ENCODE peak calls at places on chromosomes 7 and 10, in nine cellular contexts. X, S, O, G, J, R, B, I and Q are unnamed samples.

GRCh38 chr10:127413326-127413725 is 135.8 kb upstream of the NPS start:
- DNase-seq in R (no peak), J (no peak), X (no peak), I (no peak), G (no peak), O (no peak), B (no peak), S (no peak), Q (no peak)

GRCh38 chr10:15744217-15744865 is 24.6 kb upstream of the ITGA8 start:
- DNase-seq in O (no peak), J (peak), X (peak), I (peak), R (peak), G (peak), B (no peak), S (peak), Q (no peak)

GRCh38 chr7:1086588-1087461 is 1.1 kb upstream of the GPER1 start:
- DNase-seq in O (peak), X (peak), G (peak), I (peak), B (peak), S (peak), R (peak), J (peak), Q (peak)

GRCh38 chr10:117240105-117240729 is 697 bp upstream of the SLC18A2 start:
- DNase-seq in O (no peak), B (no peak), J (no peak), G (no peak), R (no peak), I (no peak), X (no peak), S (no peak), Q (no peak)

GRCh38 chr10:34861293-34862004 is 46.4 kb upstream of the PARD3 start:
- DNase-seq in I (peak), J (peak), S (no peak), B (peak), R (peak), G (peak), X (peak), O (peak), Q (peak)

GRCh38 chr7:158316466-158317031 is 271.1 kb downstream of the PTPRN2 start:
- DNase-seq in J (no peak), R (no peak), B (no peak), G (no peak), X (no peak), S (no peak), O (no peak), I (no peak), Q (no peak)

GRCh38 chr7:39919646-39920045 is 30.4 kb upstream of the CDK13 start:
- DNase-seq in S (peak), I (no peak), J (no peak), B (no peak), O (no peak), X (no peak), G (no peak), R (no peak), Q (no peak)

GRCh38 chr10:97117372-97117771 is 68.4 kb downstream of the SLIT1 start:
- DNase-seq in J (no peak), R (no peak), I (no peak), O (no peak), S (no peak), B (no peak), G (no peak), X (no peak), Q (no peak)

GRCh38 chr7:158047386-158048059 is 540.1 kb downstream of the PTPRN2 start:
- DNase-seq in I (no peak), X (no peak), R (no peak), S (no peak), O (peak), G (no peak), J (no peak), B (no peak), Q (no peak)

DNA sequence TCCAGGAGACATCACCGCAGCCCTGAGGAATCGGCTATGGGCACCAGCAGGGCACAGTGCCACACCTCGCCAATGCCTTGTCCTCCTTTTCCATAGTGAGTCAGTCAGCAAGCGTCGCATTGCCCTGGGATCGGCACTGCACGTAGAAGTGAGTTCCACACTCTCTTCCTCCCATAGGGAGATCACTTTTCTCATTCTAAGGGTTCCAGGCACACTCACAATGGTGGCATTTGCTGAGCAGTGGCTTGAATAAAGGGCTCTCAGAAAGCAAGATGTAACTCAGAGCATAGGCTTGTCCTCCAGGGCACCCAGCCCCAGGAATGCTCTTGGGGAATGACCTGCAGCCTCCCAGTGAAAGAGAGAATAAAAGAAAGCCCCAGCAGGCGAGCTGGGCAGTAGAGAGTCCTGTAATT is 1.1 kb upstream of the VIM start:
- DNase-seq in B (no peak), X (peak), J (no peak), R (no peak), S (no peak), I (no peak), G (no peak), O (peak), Q (no peak)
- H3K4me3 ChIP-seq in B (no peak), X (no peak), J (peak), R (no peak), S (no peak), I (no peak), G (peak), O (peak), Q (no peak)

GRCh38 chr10:69899727-69900595 is 98.3 kb downstream of the COL13A1 start:
- DNase-seq in G (no peak), I (no peak), J (no peak), R (no peak), O (no peak), X (no peak), B (no peak), S (no peak), Q (no peak)
- TF ChIP-seq POLR2A in G (no peak), I (no peak), J (no peak), R (no peak), O (no peak), X (no peak), B (no peak), S (no peak), Q (no peak)

GRCh38 chr10:103465411-103466179 is 6.9 kb upstream of the CALHM1 start:
- DNase-seq in B (no peak), G (no peak), R (no peak), X (no peak), S (no peak), I (no peak), J (no peak), O (no peak), Q (no peak)
- H3K4me3 ChIP-seq in B (no peak), G (no peak), R (no peak), X (no peak), S (no peak), I (no peak), J (no peak), O (no peak), Q (no peak)

GRCh38 chr7:2621948-2622640 is 9.7 kb upstream of the TTYH3 start:
- DNase-seq in G (no peak), R (no peak), B (no peak), S (peak), X (no peak), O (no peak), J (no peak), I (no peak), Q (no peak)

GRCh38 chr7:2622869-2623697 is 8.7 kb upstream of the TTYH3 start:
- DNase-seq in R (no peak), X (no peak), J (no peak), B (no peak), S (no peak), O (no peak), I (peak), G (peak), Q (no peak)

GRCh38 chr7:2623698-2624014 is 8.1 kb upstream of the TTYH3 start:
- DNase-seq in S (no peak), O (no peak), R (no peak), X (no peak), B (no peak), G (no peak), I (no peak), J (no peak), Q (no peak)

GRCh38 chr7:2626498-2627117 is 5.2 kb upstream of the TTYH3 start:
- DNase-seq in O (peak), R (peak), B (peak), I (no peak), X (no peak), S (peak), J (no peak), G (no peak), Q (peak)

GRCh38 chr7:2624293-2624881 is 7.4 kb upstream of the TTYH3 start:
- DNase-seq in B (no peak), J (no peak), G (no peak), S (peak), I (no peak), R (no peak), X (no peak), O (no peak), Q (no peak)
- TF ChIP-seq POLR2A in B (no peak), J (no peak), G (no peak), S (no peak), I (no peak), R (no peak), X (no peak), O (no peak), Q (no peak)

DNA sequence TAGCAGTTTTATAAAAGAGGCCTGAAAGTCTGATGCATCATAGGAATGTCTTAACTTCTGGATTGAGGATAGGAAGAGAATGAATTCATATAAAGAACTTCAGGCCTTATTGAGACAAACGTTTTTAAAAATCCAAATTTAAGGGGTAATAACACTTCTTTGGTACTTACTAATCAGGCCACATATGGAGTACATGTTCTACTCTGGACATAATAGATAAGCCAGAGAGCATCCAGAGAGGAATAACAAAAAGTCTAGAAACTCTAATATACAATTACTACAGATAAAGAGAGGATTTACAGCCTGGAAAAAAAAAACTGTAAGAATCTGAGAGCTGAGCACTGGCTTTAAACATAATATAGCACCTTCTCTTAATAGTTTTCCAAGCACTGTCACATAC is 2.9 kb downstream of the MTPAP start:
- DNase-seq in I (no peak), B (no peak), O (no peak), X (no peak), S (no peak), J (no peak), G (no peak), R (no peak), Q (no peak)
- H3K4me3 ChIP-seq in I (no peak), B (no peak), O (no peak), X (no peak), S (no peak), J (no peak), G (no peak), R (no peak), Q (no peak)

GRCh38 chr10:5940807-5941218 is 36.5 kb downstream of the IL15RA start:
- DNase-seq in X (no peak), G (no peak), S (no peak), I (no peak), R (no peak), O (no peak), J (no peak), B (no peak), Q (peak)
- TF ChIP-seq POLR2A in X (no peak), G (no peak), S (no peak), I (no peak), R (no peak), O (no peak), J (no peak), B (no peak), Q (no peak)

DNA sequence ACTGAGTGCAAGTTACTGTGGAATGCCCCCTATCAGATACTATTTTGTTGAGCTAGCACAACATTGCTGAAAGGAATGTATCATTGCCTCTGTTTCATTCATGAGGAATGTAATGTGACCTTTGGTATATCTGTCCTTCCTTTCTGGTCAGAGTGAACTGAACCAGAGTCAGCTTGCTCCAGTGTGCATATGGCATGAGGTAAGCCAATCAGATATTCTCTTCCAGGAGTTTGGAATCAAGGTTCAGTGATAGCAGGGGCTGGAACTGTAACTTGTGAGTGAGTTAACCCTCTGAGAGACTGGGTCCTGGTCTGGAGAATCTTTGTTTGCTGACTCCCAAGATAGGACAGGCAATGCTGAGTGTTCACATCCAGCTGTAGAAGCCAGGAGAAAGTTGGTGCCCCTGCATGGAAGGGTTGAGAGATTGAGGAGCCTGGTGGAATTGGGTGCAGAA is 45.3 kb upstream of the OSBPL3 start:
- DNase-seq in S (no peak), G (no peak), X (no peak), B (no peak), O (no peak), R (peak), J (no peak), I (no peak), Q (no peak)
- H3K4me3 ChIP-seq in S (no peak), G (no peak), X (no peak), B (no peak), O (no peak), R (no peak), J (no peak), I (no peak), Q (no peak)